ENCODE peak calls at places on chromosomes 7 and 10, in six cellular contexts. H is CD8-positive, alpha-beta memory T cell; F is right lobe of liver; K is cardiac muscle cell; Y is psoas muscle; M is small intestine. R is an unnamed sample. For H3K4me1, the result is how much of the 10 kb centered on the place peaks cover.

GRCh38 chr10:35467186-35467585 is 130.9 kb downstream of the CCNY start:
- DNase-seq in H (no peak), F (no peak), K (no peak), Y (no peak), M (no peak), R (no peak)

GRCh38 chr10:132443998-132444876 is 47.2 kb downstream of the PWWP2B start:
- DNase-seq in H (no peak), F (no peak), K (peak), Y (no peak), M (no peak), R (no peak)

GRCh38 chr7:82172896-82173295 is 270.7 kb downstream of the CACNA2D1 start:
- DNase-seq in H (no peak), F (no peak), K (no peak), Y (no peak), M (no peak), R (no peak)

GRCh38 chr10:94115725-94116124 is 122.0 kb downstream of the PLCE1 start:
- DNase-seq in H (no peak), F (no peak), K (no peak), Y (no peak), M (peak), R (no peak)

GRCh38 chr7:37081436-37081835 is 357.1 kb upstream of the AOAH start:
- DNase-seq in H (no peak), F (no peak), K (peak), Y (peak), M (peak), R (peak)

GRCh38 chr7:31962246-31962645 is 108.0 kb downstream of the PDE1C start:
- DNase-seq in H (no peak), F (no peak), K (no peak), Y (no peak), M (no peak), R (no peak)

GRCh38 chr7:81688622-81689411 is 81.0 kb downstream of the HGF start:
- DNase-seq in H (no peak), F (no peak), K (no peak), Y (no peak), M (no peak), R (no peak)

GRCh38 chr10:82277591-82277990 is 402.6 kb downstream of the NRG3 start:
- DNase-seq in H (no peak), F (no peak), K (no peak), Y (no peak), M (no peak), R (no peak)

GRCh38 chr10:102776779-102777417 is 33.1 kb downstream of the WBP1L start:
- DNase-seq in H (no peak), F (no peak), K (peak), Y (peak), M (peak), R (peak)

GRCh38 chr10:70753026-70753663 is 32.0 kb downstream of the TBATA start:
- DNase-seq in H (no peak), F (no peak), K (no peak), Y (no peak), M (no peak), R (no peak)

GRCh38 chr10:77179015-77179695 is 458.5 kb downstream of the KCNMA1 start:
- DNase-seq in H (no peak), F (no peak), K (peak), Y (peak), M (no peak), R (peak)

GRCh38 chr10:22958338-22958737 is 30.5 kb downstream of the ARMC3 start:
- DNase-seq in H (no peak), F (no peak), K (peak), Y (no peak), M (peak), R (no peak)

GRCh38 chr10:92200564-92200963 is 90.3 kb downstream of the CPEB3 start:
- DNase-seq in H (no peak), F (no peak), K (no peak), Y (no peak), M (no peak), R (no peak)

GRCh38 chr10:99372546-99373271 is 43.6 kb downstream of the CNNM1 start:
- DNase-seq in H (no peak), F (no peak), K (peak), Y (no peak), M (no peak), R (no peak)

GRCh38 chr7:46534593-46535271 is 613.7 kb upstream of the IGFBP3 start:
- DNase-seq in H (no peak), F (no peak), K (peak), Y (no peak), M (peak), R (peak)

GRCh38 chr7:100407285-100408180 is 21.0 kb downstream of the ZCWPW1 start:
- DNase-seq in H (peak), F (no peak), K (peak), Y (no peak), M (peak), R (peak)

GRCh38 chr7:4959881-4960280 is 894 bp upstream of the MMD2 start:
- DNase-seq in H (no peak), F (no peak), K (no peak), Y (no peak), M (no peak), R (no peak)

GRCh38 chr7:64638822-64639221 is 27.1 kb upstream of the ZNF107 start:
- DNase-seq in H (no peak), F (no peak), K (no peak), Y (no peak), M (no peak), R (no peak)

GRCh38 chr10:129968937-129969527 is 5.0 kb upstream of the EBF3 start:
- DNase-seq in H (no peak), F (peak), K (peak), Y (peak), M (peak), R (peak)

GRCh38 chr7:69373171-69374035 is 224.9 kb upstream of the AUTS2 start:
- DNase-seq in H (no peak), F (no peak), K (peak), Y (no peak), M (no peak), R (no peak)

GRCh38 chr7:22578048-22578770 is 78.2 kb upstream of the STEAP1B start:
- DNase-seq in H (no peak), F (no peak), K (peak), Y (no peak), M (no peak), R (no peak)

GRCh38 chr10:114766470-114766869 is 55.1 kb upstream of the FHIP2A start:
- DNase-seq in H (no peak), F (no peak), K (no peak), Y (no peak), M (peak), R (no peak)

GRCh38 chr7:90655566-90655965 is 59.4 kb downstream of the CDK14 start:
- DNase-seq in H (no peak), F (no peak), K (peak), Y (no peak), M (no peak), R (no peak)

GRCh38 chr10:89475567-89475966 is 59.8 kb downstream of the SLC16A12 start:
- DNase-seq in H (no peak), F (no peak), K (no peak), Y (no peak), M (no peak), R (no peak)

GRCh38 chr10:16792675-16793074 is 24.5 kb downstream of the RSU1 start:
- DNase-seq in H (no peak), F (no peak), K (peak), Y (peak), M (no peak), R (peak)

GRCh38 chr10:3776796-3777571 is 8.0 kb downstream of the KLF6 start:
- DNase-seq in H (peak), F (no peak), K (peak), Y (peak), M (peak), R (peak)

GRCh38 chr7:21771261-21771660 is 174.4 kb downstream of the CDCA7L start:
- DNase-seq in H (no peak), F (no peak), K (no peak), Y (no peak), M (no peak), R (no peak)

GRCh38 chr10:103695584-103696005 is 159.8 kb downstream of the SH3PXD2A start:
- DNase-seq in H (no peak), F (no peak), K (peak), Y (no peak), M (peak), R (peak)

GRCh38 chr10:36021096-36021495 is 379.0 kb upstream of the FZD8 start:
- DNase-seq in H (no peak), F (no peak), K (no peak), Y (no peak), M (no peak), R (no peak)

GRCh38 chr7:90461216-90461615 is 8.2 kb upstream of the PTTG1IP2 start:
- DNase-seq in H (no peak), F (no peak), K (peak), Y (no peak), M (no peak), R (no peak)

GRCh38 chr10:123967626-123968243 is 76.1 kb upstream of the CPXM2 start:
- DNase-seq in H (no peak), F (peak), K (peak), Y (peak), M (peak), R (peak)

GRCh38 chr7:29598607-29599006 is 35.0 kb downstream of the PRR15 start:
- DNase-seq in H (no peak), F (no peak), K (no peak), Y (no peak), M (peak), R (peak)

GRCh38 chr7:98168181-98168903 is 42.9 kb upstream of the BHLHA15 start:
- DNase-seq in H (peak), F (peak), K (peak), Y (no peak), M (peak), R (no peak)

GRCh38 chr7:43454936-43455518 is 127.9 kb upstream of the STK17A start:
- DNase-seq in H (no peak), F (no peak), K (peak), Y (no peak), M (peak), R (no peak)

GRCh38 chr10:48568131-48568530 is 36.7 kb downstream of the ARHGAP22 start:
- DNase-seq in H (no peak), F (no peak), K (no peak), Y (no peak), M (no peak), R (no peak)

GRCh38 chr7:2151235-2151634 is 81.5 kb downstream of the MAD1L1 start:
- DNase-seq in H (no peak), F (peak), K (no peak), Y (peak), M (no peak), R (peak)

GRCh38 chr10:95476482-95477174 is 84.5 kb downstream of the SORBS1 start:
- DNase-seq in H (no peak), F (no peak), K (no peak), Y (no peak), M (no peak), R (no peak)

GRCh38 chr10:95477175-95477520 is 84.0 kb downstream of the SORBS1 start:
- DNase-seq in H (no peak), F (no peak), K (no peak), Y (no peak), M (no peak), R (peak)

GRCh38 chr10:95480102-95480900 is 80.9 kb downstream of the SORBS1 start:
- DNase-seq in H (no peak), F (peak), K (peak), Y (no peak), M (no peak), R (peak)

GRCh38 chr10:95478935-95479334 is 82.2 kb downstream of the SORBS1 start:
- DNase-seq in H (no peak), F (no peak), K (peak), Y (no peak), M (no peak), R (peak)

GRCh38 chr10:95478185-95478584 is 83.0 kb downstream of the SORBS1 start:
- DNase-seq in H (no peak), F (no peak), K (no peak), Y (no peak), M (no peak), R (no peak)
- H3K4me1 ChIP-seq in H (under half), F (under half), K (half or more), Y (half or more), M (under half), R (under half)

GRCh38 chr7:16463520-16463919 is 2.0 kb downstream of the SOSTDC1 start:
- DNase-seq in H (no peak), F (no peak), K (no peak), Y (no peak), M (no peak), R (no peak)

GRCh38 chr7:16460789-16461465 is 4.6 kb downstream of the SOSTDC1 start:
- DNase-seq in H (no peak), F (no peak), K (no peak), Y (no peak), M (no peak), R (no peak)

GRCh38 chr7:16466087-16466472 is 542 bp upstream of the SOSTDC1 start:
- DNase-seq in H (no peak), F (no peak), K (no peak), Y (no peak), M (no peak), R (no peak)

GRCh38 chr7:16462618-16463017 is 2.9 kb downstream of the SOSTDC1 start:
- DNase-seq in H (no peak), F (no peak), K (no peak), Y (no peak), M (no peak), R (peak)

DNA sequence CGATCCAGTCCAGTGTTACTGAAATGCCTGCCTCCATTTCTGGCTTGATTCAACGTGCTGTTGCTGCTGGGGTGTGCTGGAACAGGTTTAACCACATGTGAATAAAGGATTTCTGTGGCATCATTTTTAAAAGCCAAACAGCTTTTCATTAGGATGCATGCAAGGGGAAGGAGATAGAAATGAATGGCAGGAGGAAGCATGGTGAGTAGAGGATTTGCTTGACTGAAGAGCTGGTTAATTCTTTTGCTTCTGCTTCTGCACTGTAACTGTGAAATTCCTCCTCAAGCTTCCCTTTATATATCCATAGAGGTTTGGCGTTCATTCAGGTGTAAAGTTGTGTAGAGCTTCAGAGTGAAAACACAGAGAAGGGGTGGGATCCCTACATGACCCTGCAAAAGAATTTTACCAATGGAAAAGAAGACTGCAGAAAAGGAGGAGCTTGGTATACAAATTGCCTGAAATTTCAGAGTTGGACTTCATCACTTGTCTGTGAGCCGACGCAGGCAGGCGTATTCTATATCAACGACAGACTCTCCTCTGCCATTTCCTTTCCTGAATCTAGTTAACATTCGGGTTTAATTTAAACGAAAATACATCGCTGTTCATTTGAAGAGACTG is at the start of gene SOSTDC1:
- DNase-seq in H (no peak), F (no peak), K (no peak), Y (no peak), M (peak), R (no peak)
- H3K27ac ChIP-seq in H (peak), F (no peak), K (peak), Y (no peak), M (no peak), R (no peak)

DNA sequence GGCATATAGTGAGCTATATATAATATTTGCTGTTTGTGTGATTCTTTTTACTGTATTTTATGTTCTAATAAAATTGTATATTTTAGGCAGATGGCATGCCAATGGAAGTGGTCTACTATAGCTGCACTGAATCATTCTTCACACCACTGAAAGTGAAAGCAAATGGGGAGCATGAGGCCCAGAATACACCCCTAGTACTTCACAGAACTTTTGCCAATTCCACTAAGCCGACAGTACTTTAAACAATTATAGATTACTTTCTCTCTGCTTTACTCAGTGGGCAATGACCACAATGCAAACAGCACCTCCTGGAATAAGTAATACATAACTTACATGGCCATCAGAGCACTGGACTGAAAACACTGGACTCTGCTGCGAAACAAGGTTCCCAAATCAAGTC is 70.2 kb downstream of the ANKRD26 start:
- DNase-seq in H (no peak), F (no peak), K (no peak), Y (no peak), M (no peak), R (no peak)
- H3K4me1 ChIP-seq in H (under half), F (under half), K (under half), Y (under half), M (under half), R (under half)

DNA sequence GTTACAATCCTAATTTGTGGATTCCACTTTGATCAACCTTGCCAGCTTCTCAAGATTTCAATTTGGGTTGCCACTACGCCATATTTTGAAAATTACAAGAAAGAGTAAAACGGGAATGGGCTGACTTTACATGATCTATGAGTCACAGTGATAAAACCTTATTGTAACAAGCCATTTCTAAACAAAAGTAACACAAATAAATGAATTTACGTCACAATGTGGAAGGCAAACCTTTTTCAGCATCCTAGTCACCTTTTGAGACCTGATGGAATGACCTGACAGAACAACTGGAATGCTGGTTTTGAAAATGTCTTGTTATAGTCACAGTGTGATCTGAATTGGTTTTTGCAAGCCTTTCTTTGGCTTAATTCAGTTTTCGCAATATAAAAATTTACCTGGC is 85.9 kb downstream of the CDK6 start:
- DNase-seq in H (no peak), F (no peak), K (no peak), Y (no peak), M (no peak), R (no peak)
- H3K27ac ChIP-seq in H (no peak), F (no peak), K (no peak), Y (no peak), M (no peak), R (no peak)

GRCh38 chr7:50367570-50367969 is 63.1 kb downstream of the IKZF1 start:
- DNase-seq in H (no peak), F (no peak), K (no peak), Y (no peak), M (no peak), R (no peak)
- H3K4me1 ChIP-seq in H (half or more), F (under half), K (under half), Y (under half), M (under half), R (under half)

DNA sequence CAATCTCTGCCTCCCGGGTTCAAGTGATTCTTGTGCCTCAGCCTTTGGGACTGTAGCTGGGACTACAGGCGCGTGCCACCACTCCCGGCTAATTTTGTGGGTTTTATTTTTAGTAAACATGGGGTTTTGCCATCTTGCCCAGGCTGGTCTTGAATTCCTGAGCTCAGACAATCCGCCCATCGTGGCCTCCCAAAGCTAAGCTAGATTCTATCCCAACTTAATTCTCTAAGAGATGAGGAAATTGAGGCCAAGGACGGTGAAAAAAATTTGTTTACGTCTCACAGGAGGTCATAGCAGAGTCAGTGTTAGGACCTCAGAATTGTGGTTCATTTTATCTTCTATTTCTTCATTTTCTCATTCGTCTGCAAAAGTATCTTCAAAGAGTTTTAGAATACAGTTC is 6.1 kb downstream of the CCAR1 start:
- DNase-seq in H (no peak), F (no peak), K (no peak), Y (no peak), M (no peak), R (no peak)
- H3K27ac ChIP-seq in H (no peak), F (no peak), K (no peak), Y (peak), M (no peak), R (no peak)

DNA sequence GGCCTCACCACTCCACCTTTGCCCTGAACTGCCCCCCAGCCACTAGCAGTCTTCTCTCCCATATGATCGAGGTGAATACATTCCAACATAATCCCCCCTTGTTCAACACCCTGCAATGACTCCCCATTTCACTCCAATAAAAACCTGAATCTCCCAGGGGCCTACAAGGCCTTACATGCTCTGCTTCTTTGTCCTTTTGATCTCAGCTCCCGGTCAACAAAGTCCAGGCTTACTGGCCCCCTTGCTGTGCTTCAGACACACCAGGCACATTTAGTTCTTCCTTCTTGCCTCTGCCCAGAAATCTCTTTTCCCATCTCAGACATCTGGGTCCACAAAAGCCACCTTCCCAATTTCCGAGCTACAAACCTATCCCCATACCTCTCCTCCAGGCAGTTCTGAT is 14.0 kb downstream of the MET start:
- DNase-seq in H (no peak), F (no peak), K (no peak), Y (no peak), M (no peak), R (no peak)
- H3K4me1 ChIP-seq in H (under half), F (under half), K (under half), Y (under half), M (under half), R (under half)

GRCh38 chr7:77727936-77728701 is 31.9 kb downstream of the RSBN1L start:
- DNase-seq in H (no peak), F (no peak), K (peak), Y (no peak), M (no peak), R (no peak)

GRCh38 chr7:77734590-77735421 is 38.5 kb downstream of the RSBN1L start:
- DNase-seq in H (no peak), F (no peak), K (peak), Y (no peak), M (peak), R (no peak)

GRCh38 chr7:77727527-77727926 is 31.3 kb downstream of the RSBN1L start:
- DNase-seq in H (no peak), F (no peak), K (no peak), Y (no peak), M (no peak), R (no peak)

GRCh38 chr7:77731716-77732115 is 35.5 kb downstream of the RSBN1L start:
- DNase-seq in H (no peak), F (no peak), K (no peak), Y (no peak), M (no peak), R (no peak)

GRCh38 chr7:77729574-77730348 is 33.5 kb downstream of the RSBN1L start:
- DNase-seq in H (no peak), F (no peak), K (peak), Y (no peak), M (no peak), R (no peak)
- H3K27ac ChIP-seq in H (no peak), F (no peak), K (no peak), Y (no peak), M (no peak), R (no peak)

R was measured in right cardiac atrium.